ENCODE peak calls at places on chromosomes 7 and 10, in nine cellular contexts. D is psoas muscle, A is gastrocnemius medialis, E is hepatocyte, B is cardiac muscle cell, Q is A549, T is left ventricle myocardium inferior, U is IMR-90, V is esophagus muscularis mucosa. Z is an unnamed sample.
A peak's percentile ranks its signal among the peaks of the same experiment; 100 is the strongest.

GRCh38 chr7:151231964-151232271 is 365 bp upstream of the CHPF2 start:
- DNase-seq in Q (no peak), U (no peak), A (no peak), T (no peak), D (no peak), E (no peak), B (no peak), V (no peak), Z (no peak)

GRCh38 chr7:84637568-84638338 is 443.2 kb upstream of the SEMA3A start:
- DNase-seq in B (peak; percentile 48), T (no peak), V (no peak), A (no peak), Q (peak; percentile 57), U (peak; percentile 90), E (peak; percentile 14), D (no peak), Z (peak; percentile 10)

GRCh38 chr10:57008189-57008588 is 647.1 kb upstream of the ZWINT start:
- DNase-seq in V (no peak), T (no peak), D (no peak), U (no peak), A (no peak), Q (no peak), B (no peak), E (no peak), Z (no peak)

GRCh38 chr10:49105076-49105475 is 10.2 kb downstream of the VSTM4 start:
- DNase-seq in T (no peak), D (no peak), U (no peak), B (no peak), V (no peak), Q (no peak), A (no peak), E (no peak), Z (no peak)

GRCh38 chr10:94174838-94175237 is 181.1 kb downstream of the PLCE1 start:
- DNase-seq in U (peak; percentile 7), Q (no peak), T (no peak), V (no peak), E (no peak), B (no peak), D (no peak), A (no peak), Z (no peak)

GRCh38 chr7:23332881-23333612 is 33.9 kb downstream of the MALSU1 start:
- DNase-seq in D (peak; percentile 18), V (no peak), B (no peak), A (no peak), E (no peak), U (peak; percentile 65), Q (peak; percentile 65), T (peak; percentile 31), Z (no peak)

GRCh38 chr10:78528749-78529204 is 495.1 kb downstream of the RPS24 start:
- DNase-seq in V (no peak), T (no peak), Q (no peak), E (no peak), U (no peak), A (no peak), D (no peak), B (no peak), Z (no peak)

GRCh38 chr7:101550641-101551531 is 78.2 kb downstream of the MYL10 start:
- DNase-seq in D (no peak), B (peak; percentile 73), T (no peak), V (no peak), A (peak; percentile 9), U (no peak), Q (no peak), E (no peak), Z (peak; percentile 55)

GRCh38 chr10:113988535-113988934 is 55.1 kb upstream of the ADRB1 start:
- DNase-seq in T (no peak), A (no peak), U (no peak), D (no peak), V (no peak), B (no peak), Q (no peak), E (no peak), Z (no peak)

GRCh38 chr10:15167411-15168295 is 840 bp downstream of the NMT2 start:
- DNase-seq in U (peak; percentile 49), D (peak; percentile 47), E (peak; percentile 81), A (peak; percentile 25), T (peak; percentile 46), B (peak; percentile 83), V (peak; percentile 93), Q (peak; percentile 48), Z (peak; percentile 89)

GRCh38 chr7:158015403-158016116 is 572.1 kb downstream of the PTPRN2 start:
- DNase-seq in T (no peak), V (no peak), Q (no peak), B (no peak), A (no peak), D (no peak), U (no peak), E (no peak), Z (peak; percentile 5)

GRCh38 chr7:66076459-66077329 is 1.1 kb downstream of the ASL start:
- DNase-seq in Q (peak; percentile 30), E (peak; percentile 57), D (no peak), T (no peak), V (no peak), U (no peak), A (no peak), B (no peak), Z (peak; percentile 58)

GRCh38 chr10:106467506-106467905 is 697.0 kb downstream of the SORCS1 start:
- DNase-seq in B (no peak), U (peak; percentile 1), E (peak; percentile 3), T (no peak), V (no peak), D (no peak), A (no peak), Q (no peak), Z (no peak)

GRCh38 chr10:44925224-44925623 is 14.1 kb downstream of the TMEM72 start:
- DNase-seq in B (peak; percentile 84), Q (peak; percentile 30), A (no peak), T (no peak), E (peak; percentile 48), V (no peak), U (peak; percentile 6), D (no peak), Z (peak; percentile 78)

DNA sequence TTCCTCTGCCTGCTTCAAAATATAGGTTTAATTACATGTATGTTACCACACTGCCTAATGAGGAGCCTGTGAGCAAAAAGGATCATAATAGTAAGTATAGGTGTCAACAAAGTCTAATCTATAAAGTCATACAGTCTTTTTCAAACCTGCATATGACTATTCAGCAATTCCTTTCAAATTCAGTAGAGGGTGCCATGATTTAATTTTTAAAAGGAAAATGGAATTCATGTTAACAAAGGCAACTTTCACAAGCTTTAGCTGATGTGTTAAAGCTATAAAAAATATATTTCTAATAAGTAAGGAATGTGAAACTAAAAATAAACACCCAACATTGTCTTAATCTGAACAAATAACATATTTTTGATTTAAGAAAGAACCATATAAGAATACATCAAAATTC is 52.1 kb downstream of the MPP7 start:
- DNase-seq in E (peak; percentile 20), Q (peak; percentile 12), D (no peak), V (no peak), U (peak; percentile 51), T (no peak), A (no peak), B (no peak), Z (no peak)
- TF ChIP-seq CTCF in E (peak; percentile 68), Q (peak; percentile 51), D (peak; percentile 65), V (peak; percentile 66), U (peak; percentile 67), T (peak; percentile 65), A (peak; percentile 43), B (peak; percentile 41), Z (peak; percentile 71)

GRCh38 chr10:11149499-11149898 is 131.8 kb downstream of the CELF2 start:
- DNase-seq in Q (no peak), U (no peak), A (no peak), T (no peak), V (no peak), D (no peak), E (no peak), B (no peak), Z (no peak)
- H3K4me1 ChIP-seq in Q (no peaks in the 10 kb centered on the region), U (no peaks in the 10 kb centered on the region), A (peaks cover 55% of the 10 kb centered on the region), T (peaks cover 97% of the 10 kb centered on the region), V (peaks cover 92% of the 10 kb centered on the region), D (peaks cover 78% of the 10 kb centered on the region), E (peaks cover 2% of the 10 kb centered on the region), B (peaks cover 71% of the 10 kb centered on the region), Z (no peaks in the 10 kb centered on the region)

GRCh38 chr7:140295224-140295623 is 103.1 kb downstream of the SLC37A3 start:
- DNase-seq in B (no peak), V (no peak), E (no peak), U (no peak), D (no peak), Q (no peak), A (no peak), T (no peak), Z (no peak)

GRCh38 chr7:140300263-140301131 is 97.8 kb downstream of the SLC37A3 start:
- DNase-seq in U (no peak), T (no peak), V (no peak), B (no peak), Q (no peak), D (no peak), E (no peak), A (no peak), Z (no peak)

GRCh38 chr7:140294454-140294853 is 103.9 kb downstream of the SLC37A3 start:
- DNase-seq in V (no peak), E (no peak), U (no peak), B (no peak), T (no peak), D (no peak), Q (no peak), A (no peak), Z (no peak)

GRCh38 chr7:140298213-140298612 is 100.1 kb downstream of the SLC37A3 start:
- DNase-seq in E (no peak), T (no peak), A (no peak), B (no peak), D (no peak), Q (no peak), U (no peak), V (no peak), Z (no peak)

GRCh38 chr7:140297192-140297591 is 101.1 kb downstream of the SLC37A3 start:
- DNase-seq in T (no peak), B (no peak), D (no peak), A (no peak), Q (no peak), E (no peak), V (no peak), U (no peak), Z (peak; percentile 42)
- TF ChIP-seq CTCF in T (no peak), B (no peak), D (no peak), A (no peak), Q (no peak), E (no peak), V (no peak), U (no peak), Z (peak; percentile 51)

GRCh38 chr10:68135362-68135761 is 26.1 kb downstream of the MYPN start:
- DNase-seq in V (no peak), B (no peak), E (no peak), D (no peak), T (no peak), A (no peak), U (peak; percentile 63), Q (no peak), Z (no peak)

GRCh38 chr10:68135922-68136718 is 26.8 kb downstream of the MYPN start:
- DNase-seq in B (no peak), D (no peak), E (peak; percentile 16), V (no peak), U (peak; percentile 92), A (peak; percentile 58), Q (peak; percentile 87), T (no peak), Z (no peak)

GRCh38 chr10:68137174-68137573 is 27.9 kb downstream of the MYPN start:
- DNase-seq in Q (no peak), V (no peak), D (no peak), E (no peak), U (peak; percentile 42), A (no peak), T (no peak), B (no peak), Z (no peak)

GRCh38 chr10:68132391-68132790 is 23.1 kb downstream of the MYPN start:
- DNase-seq in Q (no peak), B (no peak), U (no peak), T (no peak), A (no peak), V (no peak), E (no peak), D (no peak), Z (no peak)

GRCh38 chr10:68133553-68133952 is 24.3 kb downstream of the MYPN start:
- DNase-seq in A (no peak), U (peak; percentile 57), D (no peak), Q (no peak), E (no peak), V (no peak), T (no peak), B (no peak), Z (no peak)
- H3K4me1 ChIP-seq in A (peaks cover 70% of the 10 kb centered on the region), U (peaks cover 14% of the 10 kb centered on the region), D (peaks cover 74% of the 10 kb centered on the region), Q (peaks cover 37% of the 10 kb centered on the region), E (peaks cover 12% of the 10 kb centered on the region), V (peaks cover 18% of the 10 kb centered on the region), T (peaks cover 52% of the 10 kb centered on the region), B (no peaks in the 10 kb centered on the region), Z (no peaks in the 10 kb centered on the region)

Z was measured in Caco-2.